ENCODE peak calls at places on chromosomes 4 and X, in nine cellular contexts. W is upper lobe of left lung, V is brain microvascular endothelial cell, L is HCT116, T is upper lobe of right lung, Z is stomach, B is GM06990, Q is psoas muscle, J is uterus. I is an unnamed sample. For H3K36me3, the result is how much of the 10 kb centered on the place peaks cover.

GRCh38 chr4:74770511-74770910 is 23.8 kb downstream of the BTC start:
- DNase-seq in B (no peak), L (no peak), W (no peak), V (no peak), Z (no peak), T (no peak), J (no peak), Q (no peak), I (no peak)

GRCh38 chr4:153792007-153792892 is 3.4 kb upstream of the SFRP2 start:
- DNase-seq in T (peak), V (peak), L (no peak), W (peak), Q (peak), B (peak), Z (no peak), J (no peak), I (peak)

GRCh38 chr4:76589872-76590846 is 155.1 kb downstream of the SHROOM3 start:
- DNase-seq in T (peak), J (no peak), W (peak), Z (peak), V (peak), Q (no peak), B (no peak), L (peak), I (no peak)

GRCh38 chrX:134933911-134934310 is 56.9 kb upstream of the SMIM10 start:
- DNase-seq in Q (no peak), L (no peak), Z (no peak), W (no peak), T (no peak), V (no peak), J (no peak), B (no peak), I (no peak)

GRCh38 chr4:8723222-8723980 is 130.8 kb downstream of the CPZ start:
- DNase-seq in Q (no peak), J (peak), B (no peak), V (no peak), L (no peak), T (peak), W (peak), Z (no peak), I (no peak)

GRCh38 chrX:47574609-47575325 is 7.5 kb upstream of the TIMP1 start:
- DNase-seq in J (no peak), V (no peak), B (no peak), T (no peak), L (no peak), W (no peak), Q (no peak), Z (no peak), I (no peak)

GRCh38 chrX:39595977-39596376 is 501.8 kb downstream of the BCOR start:
- DNase-seq in B (no peak), W (no peak), T (no peak), L (no peak), J (no peak), Z (no peak), Q (no peak), V (no peak), I (no peak)

GRCh38 chr4:77193511-77194236 is 36.7 kb downstream of the CCNG2 start:
- DNase-seq in T (peak), L (no peak), Q (peak), Z (peak), J (no peak), W (peak), V (no peak), B (peak), I (no peak)

GRCh38 chr4:70893790-70894189 is 8.4 kb upstream of the MOB1B start:
- DNase-seq in T (no peak), Q (no peak), V (no peak), B (no peak), J (no peak), Z (no peak), W (no peak), L (no peak), I (no peak)

GRCh38 chr4:20368926-20369325 is 117.2 kb downstream of the SLIT2 start:
- DNase-seq in V (peak), L (no peak), J (no peak), B (no peak), Q (no peak), Z (no peak), W (no peak), T (no peak), I (no peak)

GRCh38 chr4:170259631-170260153 is 169.9 kb upstream of the AADAT start:
- DNase-seq in B (peak), T (peak), V (peak), W (peak), J (peak), Q (peak), Z (peak), L (peak), I (peak)

GRCh38 chr4:34181891-34182290 is 2062.4 kb downstream of the ARAP2 start:
- DNase-seq in Z (no peak), B (no peak), Q (no peak), V (no peak), J (no peak), W (no peak), L (peak), T (no peak), I (peak)

GRCh38 chr4:95204873-95205272 is 343.9 kb downstream of the UNC5C start:
- DNase-seq in T (no peak), W (no peak), J (no peak), Q (no peak), B (no peak), L (peak), Z (no peak), V (no peak), I (no peak)

GRCh38 chr4:40301592-40301991 is 33.5 kb upstream of the CHRNA9 start:
- DNase-seq in B (peak), Q (no peak), L (no peak), V (no peak), T (no peak), W (no peak), Z (no peak), J (no peak), I (no peak)

GRCh38 chrX:123736333-123736921 is 3.6 kb upstream of the THOC2 start:
- DNase-seq in T (no peak), B (no peak), V (peak), Z (no peak), L (no peak), J (no peak), Q (no peak), W (no peak), I (peak)

GRCh38 chrX:46574941-46575381 is 1.4 kb downstream of the CHST7 start:
- DNase-seq in J (no peak), Z (peak), W (no peak), V (no peak), Q (peak), L (no peak), T (peak), B (peak), I (no peak)

GRCh38 chrX:113935516-113935915 is 648.4 kb upstream of the HTR2C start:
- DNase-seq in Q (no peak), L (no peak), T (no peak), Z (no peak), B (no peak), J (no peak), W (no peak), V (no peak), I (no peak)

GRCh38 chr4:156312261-156312847 is 358.7 kb upstream of the CTSO start:
- DNase-seq in V (peak), J (no peak), W (no peak), T (no peak), L (no peak), Z (no peak), B (peak), Q (no peak), I (no peak)

GRCh38 chr4:158055668-158056067 is 117.2 kb downstream of the GASK1B start:
- DNase-seq in J (no peak), T (no peak), L (no peak), Z (no peak), V (no peak), B (no peak), W (no peak), Q (no peak), I (no peak)

GRCh38 chr4:12110607-12111006 is 681.9 kb upstream of the HS3ST1 start:
- DNase-seq in V (no peak), T (no peak), L (no peak), B (no peak), Q (no peak), Z (no peak), W (no peak), J (no peak), I (no peak)

GRCh38 chrX:71666240-71667223 is 814 bp upstream of the LOC101059915 start:
- DNase-seq in J (no peak), L (no peak), T (no peak), V (no peak), Q (no peak), W (no peak), Z (no peak), B (no peak), I (no peak)

GRCh38 chr4:153318696-153319320 is 25.7 kb upstream of the MND1 start:
- DNase-seq in V (peak), Q (no peak), W (no peak), Z (peak), T (no peak), J (peak), L (peak), B (no peak), I (peak)

GRCh38 chr4:70927502-70928139 is 25.5 kb downstream of the MOB1B start:
- DNase-seq in J (no peak), Z (no peak), V (no peak), Q (no peak), W (no peak), T (no peak), L (no peak), B (peak), I (no peak)

GRCh38 chr4:101865501-101866062 is 75.1 kb downstream of the BANK1 start:
- DNase-seq in B (no peak), J (no peak), T (no peak), L (no peak), W (no peak), Z (no peak), V (peak), Q (no peak), I (peak)

GRCh38 chr4:150849016-150849415 is 166.1 kb downstream of the LRBA start:
- DNase-seq in W (no peak), Z (no peak), B (no peak), V (no peak), L (no peak), Q (no peak), J (no peak), T (no peak), I (peak)

GRCh38 chrX:139113682-139114081 is 402.2 kb upstream of the FGF13 start:
- DNase-seq in V (no peak), L (no peak), Q (no peak), B (no peak), J (no peak), Z (no peak), T (no peak), W (peak), I (peak)

GRCh38 chr4:146252941-146253340 is 38.6 kb downstream of the REELD1 start:
- DNase-seq in V (no peak), W (no peak), T (no peak), J (no peak), Q (no peak), L (no peak), Z (no peak), B (no peak), I (no peak)

GRCh38 chr4:106587558-106587957 is 219.0 kb upstream of the GIMD1 start:
- DNase-seq in J (no peak), W (no peak), Q (no peak), Z (no peak), B (no peak), T (no peak), L (no peak), V (peak), I (peak)

GRCh38 chrX:13005671-13006473 is 31.0 kb downstream of the TMSB4X start:
- DNase-seq in Z (peak), J (no peak), V (no peak), B (peak), L (no peak), T (no peak), W (no peak), Q (no peak), I (no peak)

GRCh38 chr4:104015680-104016079 is 295.9 kb upstream of the TACR3 start:
- DNase-seq in T (no peak), W (no peak), Q (no peak), Z (no peak), B (no peak), V (no peak), J (no peak), L (peak), I (peak)

GRCh38 chrX:16785247-16786138 is 773 bp upstream of the TXLNG start:
- DNase-seq in W (peak), T (no peak), L (no peak), J (peak), V (no peak), B (no peak), Z (peak), Q (peak), I (no peak)

GRCh38 chrX:51893931-51894696 is 691 bp downstream of the MAGED1 start:
- DNase-seq in V (no peak), Q (no peak), Z (no peak), B (peak), T (peak), J (peak), W (no peak), L (no peak), I (no peak)

GRCh38 chr4:164081801-164082200 is 587.3 kb downstream of the TMA16 start:
- DNase-seq in B (no peak), L (no peak), T (no peak), J (no peak), V (no peak), W (no peak), Q (no peak), Z (no peak), I (no peak)

GRCh38 chr4:153393397-153393796 is 48.9 kb downstream of the MND1 start:
- DNase-seq in Q (peak), L (no peak), W (peak), T (peak), B (no peak), J (no peak), Z (no peak), V (peak), I (peak)

GRCh38 chr4:34157546-34157945 is 2086.8 kb downstream of the ARAP2 start:
- DNase-seq in V (no peak), B (no peak), Z (no peak), J (no peak), L (no peak), Q (no peak), W (no peak), T (no peak), I (peak)

GRCh38 chrX:23503835-23504539 is 163.3 kb upstream of the PRDX4 start:
- DNase-seq in V (peak), T (peak), J (no peak), Q (peak), L (peak), B (no peak), Z (peak), W (peak), I (peak)

GRCh38 chr4:146333187-146333894 is 119.0 kb downstream of the REELD1 start:
- DNase-seq in B (peak), T (no peak), Q (no peak), Z (no peak), V (peak), L (no peak), W (no peak), J (no peak), I (peak)

GRCh38 chrX:141341743-141342142 is 99.4 kb upstream of the SPANXC start:
- DNase-seq in T (no peak), W (no peak), J (no peak), V (no peak), B (no peak), Z (no peak), Q (no peak), L (no peak), I (no peak)

GRCh38 chrX:40004916-40005289 is 92.9 kb downstream of the BCOR start:
- DNase-seq in B (no peak), Q (no peak), W (no peak), L (no peak), T (no peak), J (no peak), V (no peak), Z (no peak), I (no peak)

GRCh38 chr4:38009421-38009820 is 49.2 kb downstream of the PTTG2 start:
- DNase-seq in Z (no peak), V (no peak), L (no peak), W (no peak), T (no peak), B (no peak), Q (no peak), J (no peak), I (no peak)
- H3K4me3 ChIP-seq in Z (no peak), V (no peak), L (no peak), W (no peak), T (no peak), B (no peak), Q (no peak), J (no peak), I (no peak)

DNA sequence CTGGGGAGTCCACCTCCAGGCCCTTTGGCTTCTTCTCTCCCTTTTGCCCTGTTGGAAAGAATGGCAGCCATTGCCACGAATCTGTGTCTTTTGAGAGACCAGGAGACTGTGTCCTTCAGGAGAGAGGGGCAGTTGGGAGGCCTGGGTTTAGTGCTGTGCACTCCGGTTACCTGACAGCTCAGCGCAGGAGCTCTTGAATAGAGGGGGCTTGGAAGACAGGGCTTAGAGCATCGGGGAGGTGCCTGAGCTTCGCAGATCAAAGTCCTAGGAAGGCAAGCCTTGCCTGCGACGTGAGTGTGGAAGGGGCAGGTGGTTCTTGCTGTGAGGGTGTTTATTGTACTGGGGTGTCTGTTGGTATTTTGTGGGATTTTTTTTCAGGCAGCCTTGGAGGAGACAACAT is 41.9 kb upstream of the TADA2B start:
- DNase-seq in J (no peak), T (no peak), B (no peak), W (no peak), V (no peak), Z (no peak), Q (no peak), L (no peak), I (no peak)
- H3K36me3 ChIP-seq in J (under half), T (half or more), B (under half), W (half or more), V (half or more), Z (half or more), Q (half or more), L (under half), I (under half)

DNA sequence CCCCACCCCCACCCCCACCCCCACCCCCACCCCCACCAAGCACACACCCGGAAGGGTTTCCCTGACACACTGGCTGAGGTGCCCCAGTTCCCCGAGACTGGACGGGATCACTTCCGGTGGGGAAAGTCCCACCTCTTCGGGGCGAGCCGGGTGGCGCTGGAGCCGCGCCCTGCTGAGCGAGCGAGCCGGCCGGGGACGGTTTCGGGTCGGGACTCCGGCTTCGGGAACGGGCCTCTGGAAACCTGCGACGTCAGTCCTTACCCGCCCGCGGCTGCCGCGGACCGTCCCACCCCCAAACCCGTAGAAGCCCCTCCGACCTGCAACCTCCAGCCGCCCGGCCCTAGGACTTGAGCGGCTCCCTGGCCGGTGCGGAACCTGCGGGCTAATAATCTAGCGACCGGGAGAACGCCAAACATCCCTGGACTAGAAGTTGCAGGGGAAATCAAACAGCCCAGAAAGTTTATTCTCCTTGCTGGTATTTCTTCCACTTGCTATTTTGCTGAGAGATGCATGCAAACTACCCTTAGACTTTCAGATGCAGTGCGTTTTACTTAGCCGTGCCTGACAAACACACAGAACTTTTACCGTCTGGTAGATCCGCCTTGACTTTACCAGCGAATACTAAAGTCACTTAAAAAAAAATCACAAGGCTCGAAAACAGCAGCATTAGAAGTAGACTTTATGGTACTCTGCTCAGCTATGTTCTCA is 993 bp downstream of the RAP2C start:
- DNase-seq in W (peak), B (peak), Q (peak), T (peak), L (peak), J (peak), V (peak), Z (peak), I (peak)
- TF ChIP-seq CTCF in W (no peak), B (no peak), Q (no peak), T (no peak), L (no peak), J (no peak), V (no peak), Z (no peak), I (no peak)

DNA sequence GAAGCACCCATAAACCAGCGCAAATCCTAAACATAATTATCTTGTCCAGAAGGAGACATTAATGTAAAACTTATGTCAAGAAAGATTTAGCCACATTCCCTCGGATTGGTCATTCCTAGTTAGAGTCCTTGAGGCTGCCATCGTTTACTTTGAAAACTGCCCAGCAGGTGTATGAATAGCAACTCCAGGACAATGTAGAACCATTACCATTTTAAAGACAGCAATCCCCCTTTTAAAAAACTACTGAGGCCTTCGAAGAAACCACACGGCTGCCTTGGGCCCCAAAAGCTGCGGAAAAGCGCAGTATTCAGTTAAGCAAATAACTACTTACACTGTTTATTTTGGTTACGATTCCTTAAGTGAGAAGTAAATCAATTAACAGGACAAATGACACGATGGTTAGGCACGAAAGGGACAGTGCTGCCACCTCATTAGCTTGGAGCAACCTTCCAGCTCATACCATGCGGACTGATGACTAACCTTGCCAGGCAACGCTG is 814 bp upstream of the SGMS2 start:
- DNase-seq in V (no peak), J (no peak), Z (no peak), Q (no peak), B (no peak), W (no peak), L (peak), T (no peak), I (no peak)
- H3K4me3 ChIP-seq in V (peak), J (peak), Z (peak), Q (peak), B (no peak), W (peak), L (peak), T (peak), I (peak)

GRCh38 chr4:533318-534100 is 34.5 kb downstream of the PIGG start:
- DNase-seq in V (no peak), Q (no peak), B (no peak), W (no peak), T (no peak), L (no peak), Z (no peak), J (no peak), I (no peak)
- H3K36me3 ChIP-seq in V (under half), Q (half or more), B (under half), W (half or more), T (half or more), L (under half), Z (half or more), J (under half), I (under half)

GRCh38 chr4:179307297-179308136 is 1865.3 kb upstream of the AGA start:
- DNase-seq in Z (no peak), B (no peak), Q (no peak), V (peak), T (no peak), W (no peak), L (peak), J (no peak), I (peak)
- TF ChIP-seq CTCF in Z (peak), B (peak), Q (no peak), V (peak), T (peak), W (peak), L (peak), J (no peak), I (peak)

GRCh38 chrX:1555370-1555769 is 18.4 kb upstream of the P2RY8 start:
- DNase-seq in J (no peak), V (no peak), Z (peak), L (no peak), B (no peak), W (no peak), Q (no peak), T (peak), I (no peak)

GRCh38 chrX:1564750-1565683 is 26.4 kb upstream of the AKAP17A start:
- DNase-seq in Q (no peak), V (no peak), B (no peak), W (no peak), L (no peak), J (no peak), Z (peak), T (peak), I (no peak)

GRCh38 chrX:1558761-1559468 is 21.9 kb upstream of the P2RY8 start:
- DNase-seq in Q (no peak), B (no peak), L (no peak), J (no peak), W (peak), V (no peak), T (peak), Z (peak), I (no peak)

DNA sequence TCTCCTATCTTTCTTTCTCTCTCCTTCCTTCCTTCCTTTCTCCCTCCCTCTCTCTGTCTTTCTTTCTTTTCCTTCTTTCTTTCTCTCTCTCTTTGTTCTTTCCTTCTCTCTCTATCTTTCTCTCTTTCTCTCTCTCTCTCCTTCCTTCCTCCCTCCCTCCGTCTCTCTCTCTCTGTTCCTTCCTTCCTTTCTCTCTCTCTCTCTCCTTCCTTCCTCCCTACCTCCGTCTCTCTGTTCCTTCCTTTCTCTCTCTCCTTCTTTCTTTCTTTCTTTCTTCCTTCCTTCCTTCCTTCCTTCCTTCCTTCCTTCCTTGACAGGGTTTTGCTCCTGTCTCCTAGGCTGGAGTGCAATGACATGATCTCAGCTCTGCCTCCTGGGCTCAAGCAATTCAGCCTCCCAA is 24.2 kb upstream of the P2RY8 start:
- DNase-seq in B (no peak), Q (no peak), J (no peak), L (no peak), W (no peak), Z (no peak), T (no peak), V (no peak), I (no peak)
- H3K4me3 ChIP-seq in B (no peak), Q (no peak), J (no peak), L (no peak), W (no peak), Z (no peak), T (no peak), V (no peak), I (no peak)